ENCODE peak calls at places on chromosomes 12 and 14, in eight cellular contexts. S is HCT116; Z is NCI-H2081; X is activated CD4-positive, alpha-beta T cell treated with anti-CD3 and anti-CD28 coated beads for 1 hour; F is RWPE1; P is amygdala; L is GM18507; J is nucleus accumbens. A is an unnamed sample.

GRCh38 chr12:2273288-2273687 is 220.5 kb downstream of the CACNA1C start:
- DNase-seq in S (no peak), Z (no peak), X (no peak), F (no peak), P (no peak), L (no peak), J (no peak), A (peak)

GRCh38 chr12:132284071-132284492 is 45.3 kb downstream of the GALNT9 start:
- DNase-seq in S (no peak), Z (no peak), X (no peak), F (peak), P (no peak), L (no peak), J (no peak), A (peak)

GRCh38 chr14:33647385-33647786 is 303.5 kb downstream of the EGLN3 start:
- DNase-seq in S (no peak), Z (no peak), X (no peak), F (peak), P (no peak), L (no peak), J (no peak), A (peak)

GRCh38 chr14:68547305-68548193 is 245.3 kb downstream of the ZFP36L1 start:
- DNase-seq in S (peak), Z (no peak), X (no peak), F (peak), P (no peak), L (no peak), J (no peak), A (peak)

GRCh38 chr12:95548056-95548538 is 3.2 kb downstream of the USP44 start:
- DNase-seq in S (no peak), Z (peak), X (peak), F (no peak), P (no peak), L (no peak), J (no peak), A (peak)

GRCh38 chr14:103361868-103362267 is 23.3 kb upstream of the MARK3 start:
- DNase-seq in S (peak), Z (no peak), X (no peak), F (peak), P (no peak), L (no peak), J (no peak), A (peak)

GRCh38 chr14:75487155-75487671 is 35.1 kb upstream of the BATF start:
- DNase-seq in S (no peak), Z (no peak), X (no peak), F (peak), P (no peak), L (no peak), J (no peak), A (no peak)

GRCh38 chr14:89284368-89285058 is 132.5 kb downstream of the FOXN3 start:
- DNase-seq in S (no peak), Z (no peak), X (no peak), F (no peak), P (no peak), L (no peak), J (no peak), A (peak)

GRCh38 chr12:65955418-65955817 is 131.1 kb downstream of the HMGA2 start:
- DNase-seq in S (no peak), Z (no peak), X (no peak), F (no peak), P (no peak), L (no peak), J (no peak), A (no peak)

GRCh38 chr14:87785868-87786267 is 207.1 kb downstream of the GALC start:
- DNase-seq in S (no peak), Z (no peak), X (no peak), F (no peak), P (no peak), L (no peak), J (no peak), A (no peak)